ENCODE peak calls at places on chromosomes 1 and 21, in ten cellular contexts. Z, X, K, L, D, R, N, S, V and P are unnamed samples.
A peak's percentile ranks its signal among the peaks of the same experiment; 100 is the strongest.

GRCh38 chr21:35203093-35204021 is 154.3 kb upstream of the RUNX1 start:
- DNase-seq in Z (no peak), D (no peak), K (no peak), N (peak; percentile 94), V (no peak), R (no peak), X (no peak), L (no peak), S (no peak), P (no peak)

GRCh38 chr1:94755675-94756074 is 64.5 kb upstream of the SLC44A3 start:
- DNase-seq in R (no peak), L (no peak), S (peak; percentile 14), N (peak; percentile 38), K (no peak), Z (peak; percentile 70), D (no peak), V (peak; percentile 81), X (no peak), P (no peak)

GRCh38 chr1:39529901-39530535 is 38.6 kb downstream of the BMP8A start:
- DNase-seq in L (no peak), S (no peak), X (no peak), K (no peak), V (no peak), D (no peak), R (peak; percentile 43), Z (no peak), N (no peak), P (no peak)

GRCh38 chr1:222828939-222829338 is 14.1 kb downstream of the DISP1 start:
- DNase-seq in L (no peak), D (no peak), S (no peak), V (no peak), X (no peak), R (no peak), N (no peak), K (no peak), Z (no peak), P (no peak)

GRCh38 chr1:2378441-2378851 is 12.9 kb downstream of the MORN1 start:
- DNase-seq in V (no peak), Z (peak; percentile 55), K (no peak), L (no peak), R (peak; percentile 69), N (no peak), X (no peak), D (peak; percentile 3), S (no peak), P (no peak)

GRCh38 chr1:22440582-22440981 is 11.1 kb upstream of the ZBTB40 start:
- DNase-seq in R (no peak), K (no peak), S (no peak), D (no peak), N (no peak), V (no peak), X (no peak), Z (no peak), L (no peak), P (no peak)

GRCh38 chr1:184624051-184624450 is 130.6 kb downstream of the EDEM3 start:
- DNase-seq in L (peak; percentile 65), Z (no peak), D (no peak), N (no peak), K (no peak), R (no peak), X (no peak), V (no peak), S (no peak), P (no peak)

GRCh38 chr1:150578278-150579109 is 916 bp downstream of the MCL1 start:
- DNase-seq in L (peak; percentile 66), D (peak; percentile 54), S (peak; percentile 24), Z (peak; percentile 87), X (peak; percentile 49), V (peak; percentile 72), N (peak; percentile 91), R (peak; percentile 91), K (no peak), P (no peak)

GRCh38 chr1:170666661-170667060 is 2.7 kb downstream of the PRRX1 start:
- DNase-seq in Z (no peak), N (no peak), V (no peak), D (no peak), R (no peak), K (no peak), L (no peak), X (no peak), S (no peak), P (no peak)

DNA sequence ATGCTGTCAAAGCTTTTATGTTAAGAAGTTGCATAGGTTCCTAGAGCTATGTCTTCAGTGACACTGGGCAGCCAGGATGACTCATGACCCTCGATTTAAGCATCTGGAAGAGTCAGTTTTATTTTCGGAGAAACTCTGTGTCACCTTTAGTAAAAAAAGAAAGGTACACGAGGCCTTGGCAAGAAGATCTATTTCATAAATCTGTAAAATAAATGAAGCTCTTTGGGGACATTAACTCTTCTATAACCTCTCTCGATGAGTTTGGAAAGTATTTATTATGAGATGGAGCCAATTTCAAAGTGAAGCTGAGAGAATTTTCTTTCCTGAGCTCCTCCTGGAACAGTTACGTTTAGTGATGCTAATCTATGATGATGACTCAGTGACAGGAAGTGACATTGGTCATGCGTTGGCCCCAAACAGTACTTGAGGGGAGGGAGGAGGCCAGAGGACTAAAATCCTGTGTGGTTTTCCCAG is 156.5 kb downstream of the HLX start:
- DNase-seq in D (no peak), Z (no peak), R (no peak), K (no peak), N (peak; percentile 84), V (no peak), S (peak; percentile 57), X (no peak), L (no peak), P (no peak)
- H3K4me3 ChIP-seq in D (no peak overlapping the region), Z (no peak overlapping the region), R (no peak overlapping the region), K (no peak overlapping the region), N (peak overlapping the region; percentile 42), V (no peak overlapping the region), S (no peak overlapping the region), X (no peak overlapping the region), L (no peak overlapping the region), P (no peak overlapping the region)

GRCh38 chr1:158148458-158148857 is 32.2 kb upstream of the CD1D start:
- DNase-seq in S (no peak), X (no peak), D (no peak), N (no peak), V (no peak), R (no peak), L (no peak), Z (no peak), K (no peak), P (no peak)

GRCh38 chr1:158150512-158150911 is 30.2 kb upstream of the CD1D start:
- DNase-seq in D (no peak), N (no peak), Z (no peak), R (no peak), L (no peak), V (no peak), X (no peak), K (no peak), S (no peak), P (no peak)

GRCh38 chr1:158149175-158149574 is 31.5 kb upstream of the CD1D start:
- DNase-seq in X (no peak), L (no peak), R (peak; percentile 73), S (peak; percentile 11), N (no peak), D (no peak), K (no peak), V (no peak), Z (peak; percentile 67), P (no peak)

GRCh38 chr1:158147396-158148353 is 33.0 kb upstream of the CD1D start:
- DNase-seq in X (no peak), R (no peak), K (no peak), L (no peak), N (no peak), D (peak; percentile 21), Z (no peak), S (no peak), V (no peak), P (no peak)

GRCh38 chr1:158149577-158150269 is 31.0 kb upstream of the CD1D start:
- DNase-seq in D (peak; percentile 88), S (peak; percentile 94), R (peak; percentile 93), L (peak; percentile 88), X (peak; percentile 79), N (peak; percentile 98), K (peak; percentile 90), V (peak; percentile 56), Z (peak; percentile 98), P (peak; percentile 81)
- TF ChIP-seq POLR2AphosphoS5 in D (peak; percentile 60), S (no peak), R (peak; percentile 94), L (peak; percentile 93), X (peak; percentile 94), N (no peak), K (no peak), V (no peak), Z (peak; percentile 47), P (peak; percentile 91)

GRCh38 chr1:58927722-58928085 is 143.9 kb upstream of the JUN start:
- DNase-seq in D (no peak), V (no peak), S (no peak), X (no peak), L (no peak), K (no peak), R (no peak), N (no peak), Z (no peak), P (no peak)

GRCh38 chr1:58924016-58924565 is 140.2 kb upstream of the JUN start:
- DNase-seq in K (no peak), L (no peak), N (no peak), X (no peak), D (no peak), S (no peak), Z (no peak), V (no peak), R (no peak), P (no peak)

GRCh38 chr1:58925247-58925646 is 141.4 kb upstream of the JUN start:
- DNase-seq in K (no peak), L (no peak), R (no peak), Z (no peak), S (no peak), D (no peak), N (no peak), X (no peak), V (no peak), P (no peak)

GRCh38 chr1:58927026-58927721 is 143.3 kb upstream of the JUN start:
- DNase-seq in X (no peak), R (no peak), D (no peak), N (no peak), L (no peak), V (no peak), K (no peak), Z (peak; percentile 26), S (no peak), P (no peak)

DNA sequence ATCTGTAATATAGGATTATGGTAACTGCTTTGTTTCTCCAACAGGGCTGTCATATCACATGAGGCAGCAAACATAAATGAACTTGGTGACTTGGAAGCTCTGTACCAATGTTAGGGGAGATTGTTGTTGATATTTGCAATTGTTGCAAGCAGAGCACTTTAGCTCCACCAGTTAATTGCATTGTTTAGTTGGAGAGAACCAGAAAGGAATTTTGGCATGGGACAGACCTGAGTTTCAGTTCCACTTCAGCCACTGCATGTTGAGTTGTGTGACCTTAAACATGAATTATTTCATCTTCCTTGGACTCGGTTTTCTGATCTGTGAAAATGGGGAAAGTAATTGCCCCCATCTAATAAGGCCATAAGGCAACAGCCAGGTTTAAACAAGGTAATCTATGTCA is 142.3 kb upstream of the JUN start:
- DNase-seq in V (no peak), L (no peak), X (no peak), K (no peak), N (no peak), S (no peak), R (no peak), D (no peak), Z (no peak), P (no peak)
- TF ChIP-seq POLR2A in V (no peak), L (no peak), X (no peak), K (no peak), N (no peak), S (no peak), R (no peak), D (no peak), Z (no peak), P (no peak)

GRCh38 chr21:33026878-33027400 is 1.2 kb downstream of the OLIG2 start:
- DNase-seq in R (no peak), S (no peak), X (no peak), V (no peak), D (no peak), Z (peak; percentile 56), L (no peak), N (no peak), K (no peak), P (no peak)
- H3K4me3 ChIP-seq in R (no peak overlapping the region), S (no peak overlapping the region), X (no peak overlapping the region), V (no peak overlapping the region), D (no peak overlapping the region), Z (no peak overlapping the region), L (peak overlapping the region; percentile 25), N (no peak overlapping the region), K (no peak overlapping the region), P (no peak overlapping the region)